ENCODE peak calls at places on chromosomes 6 and 20, in six cellular contexts. M is stimulated activated CD4-positive, alpha-beta T cell treated with anti-CD3 and anti-CD28 coated beads, TNF-alpha, amount 100 ng/mL, for 4 hours; K is neural crest cell; Q is GM23338; P is stimulated activated CD8-positive, alpha-beta memory T cell treated with anti-CD3 and anti-CD28 coated beads, Interleukin-2, amount 100 ng/mL, for 48 hours; G is activated T-helper 2 cell treated with anti-CD3 and anti-CD28 coated beads, Interferon-gamma antibody, Interleukin-2, Interleukin-4, amounts not matched to agents 10 μg/mL and 5 μg/mL and 100 μg/mL, durations not matched to agents 14 hours and 24 hours and 36 hours. I is an unnamed sample.

GRCh38 chr6:10341605-10342004 is 73.3 kb downstream of the TFAP2A start:
- DNase-seq in M (no peak), K (no peak), Q (no peak), P (no peak), G (no peak), I (no peak)

GRCh38 chr6:45574013-45574412 is 196.3 kb upstream of the SUPT3H start:
- DNase-seq in M (no peak), K (no peak), Q (no peak), P (no peak), G (no peak), I (no peak)

GRCh38 chr6:147192278-147192911 is 11.8 kb upstream of the STXBP5 start:
- DNase-seq in M (no peak), K (no peak), Q (no peak), P (no peak), G (no peak), I (peak)

GRCh38 chr6:42251500-42251899 is 33.8 kb upstream of the MRPS10 start:
- DNase-seq in M (no peak), K (no peak), Q (no peak), P (no peak), G (no peak), I (no peak)

GRCh38 chr6:125781307-125781868 is 9.4 kb upstream of the NCOA7 start:
- DNase-seq in M (no peak), K (no peak), Q (peak), P (no peak), G (no peak), I (no peak)

GRCh38 chr6:134480593-134480992 is 162.7 kb upstream of the SGK1 start:
- DNase-seq in M (no peak), K (no peak), Q (no peak), P (no peak), G (no peak), I (no peak)

GRCh38 chr20:47018381-47018780 is 123.7 kb downstream of the EYA2 start:
- DNase-seq in M (no peak), K (no peak), Q (no peak), P (no peak), G (no peak), I (no peak)

GRCh38 chr6:166998256-166999144 is 697 bp upstream of the CEP43 start:
- DNase-seq in M (no peak), K (peak), Q (peak), P (peak), G (peak), I (no peak)

GRCh38 chr6:47740714-47741113 is 41.1 kb upstream of the OPN5 start:
- DNase-seq in M (no peak), K (no peak), Q (no peak), P (no peak), G (no peak), I (no peak)

GRCh38 chr6:14635933-14636599 is 518.5 kb downstream of the CD83 start:
- DNase-seq in M (peak), K (no peak), Q (no peak), P (no peak), G (no peak), I (no peak)

GRCh38 chr6:31822038-31822821 is 5.3 kb upstream of the HSPA1B start:
- DNase-seq in M (no peak), K (no peak), Q (peak), P (peak), G (peak), I (peak)

GRCh38 chr6:89034586-89035251 is 45.8 kb upstream of the PNRC1 start:
- DNase-seq in M (no peak), K (no peak), Q (no peak), P (no peak), G (no peak), I (no peak)

GRCh38 chr20:16732506-16733152 is 2.8 kb downstream of the SNRPB2 start:
- DNase-seq in M (no peak), K (no peak), Q (no peak), P (no peak), G (peak), I (no peak)

GRCh38 chr6:119426619-119427018 is 77.1 kb upstream of the MAN1A1 start:
- DNase-seq in M (no peak), K (no peak), Q (no peak), P (no peak), G (no peak), I (no peak)

GRCh38 chr6:15148356-15149058 is 97.4 kb upstream of the JARID2 start:
- DNase-seq in M (no peak), K (no peak), Q (peak), P (no peak), G (no peak), I (no peak)

GRCh38 chr20:645318-646106 is 7.5 kb downstream of the SRXN1 start:
- DNase-seq in M (peak), K (peak), Q (peak), P (peak), G (peak), I (peak)

GRCh38 chr6:18153311-18153703 is 1.6 kb downstream of the TPMT start:
- DNase-seq in M (no peak), K (no peak), Q (no peak), P (no peak), G (no peak), I (no peak)

GRCh38 chr6:166466178-166467122 is 83.7 kb upstream of the MPC1 start:
- DNase-seq in M (no peak), K (no peak), Q (no peak), P (no peak), G (no peak), I (no peak)

GRCh38 chr6:136609878-136610706 is 59.9 kb upstream of the MAP7 start:
- DNase-seq in M (no peak), K (no peak), Q (peak), P (no peak), G (no peak), I (no peak)

GRCh38 chr6:139367810-139368321 is 6.6 kb downstream of the CITED2 start:
- DNase-seq in M (no peak), K (no peak), Q (peak), P (no peak), G (no peak), I (no peak)

GRCh38 chr6:93300661-93301060 is 118.7 kb downstream of the EPHA7 start:
- DNase-seq in M (no peak), K (no peak), Q (no peak), P (no peak), G (no peak), I (no peak)

GRCh38 chr6:130776287-130776925 is 50.8 kb upstream of the SMLR1 start:
- DNase-seq in M (no peak), K (no peak), Q (no peak), P (no peak), G (no peak), I (no peak)

GRCh38 chr20:24519476-24519875 is 50.0 kb downstream of the SYNDIG1 start:
- DNase-seq in M (no peak), K (no peak), Q (no peak), P (no peak), G (no peak), I (no peak)

GRCh38 chr6:168756009-168756634 is 315.1 kb downstream of the SMOC2 start:
- DNase-seq in M (no peak), K (no peak), Q (peak), P (no peak), G (no peak), I (no peak)

GRCh38 chr6:22804620-22805271 is 235.4 kb downstream of the HDGFL1 start:
- DNase-seq in M (no peak), K (no peak), Q (no peak), P (no peak), G (no peak), I (no peak)